ENCODE peak calls at places on chromosomes 11 and 22, in nine cellular contexts. Y, Z, T, G, R, I, V, F and K are unnamed samples.

GRCh38 chr22:41676134-41676533 is 12.5 kb downstream of the SNU13 start:
- DNase-seq in Y (peak; percentile 3), Z (no peak), T (no peak), G (no peak), R (no peak), I (no peak), V (no peak), F (no peak), K (no peak)

GRCh38 chr22:36184433-36185035 is 17.1 kb downstream of the APOL4 start:
- DNase-seq in Y (no peak), Z (no peak), T (no peak), G (peak; percentile 32), R (no peak), I (no peak), V (no peak), F (no peak), K (no peak)

GRCh38 chr11:90113541-90113940 is 20.9 kb upstream of the NAALAD2 start:
- DNase-seq in Y (no peak), Z (no peak), T (no peak), G (no peak), R (no peak), I (no peak), V (no peak), F (no peak), K (no peak)

GRCh38 chr22:24500251-24500820 is 5.2 kb downstream of the UPB1 start:
- DNase-seq in Y (no peak), Z (no peak), T (no peak), G (no peak), R (no peak), I (no peak), V (no peak), F (no peak), K (no peak)

GRCh38 chr11:35555238-35555887 is 29.9 kb upstream of the PAMR1 start:
- DNase-seq in Y (no peak), Z (no peak), T (no peak), G (no peak), R (no peak), I (no peak), V (no peak), F (no peak), K (no peak)

GRCh38 chr11:26847459-26847858 is 125.6 kb upstream of the SLC5A12 start:
- DNase-seq in Y (no peak), Z (no peak), T (peak; percentile 84), G (peak; percentile 2), R (no peak), I (no peak), V (no peak), F (no peak), K (no peak)

GRCh38 chr11:113085446-113085845 is 124.2 kb downstream of the NCAM1 start:
- DNase-seq in Y (no peak), Z (no peak), T (no peak), G (no peak), R (no peak), I (no peak), V (no peak), F (no peak), K (no peak)

GRCh38 chr11:126764221-126764620 is 236.3 kb downstream of the KIRREL3 start:
- DNase-seq in Y (no peak), Z (no peak), T (no peak), G (no peak), R (no peak), I (no peak), V (no peak), F (no peak), K (no peak)

GRCh38 chr22:11613898-11614755 is 3913.9 kb upstream of the OR11H1 start:
- DNase-seq in Y (peak; percentile 51), Z (no peak), T (no peak), G (no peak), R (no peak), I (no peak), V (no peak), F (no peak), K (no peak)

GRCh38 chr22:19361501-19362103 is 69.9 kb downstream of the HIRA start:
- DNase-seq in Y (no peak), Z (no peak), T (no peak), G (no peak), R (no peak), I (no peak), V (no peak), F (no peak), K (no peak)

GRCh38 chr11:46277623-46278386 is at the start of gene CREB3L1:
- DNase-seq in Y (peak; percentile 80), Z (no peak), T (no peak), G (no peak), R (peak; percentile 73), I (no peak), V (peak; percentile 85), F (peak; percentile 91), K (peak; percentile 32)

GRCh38 chr11:73833067-73833466 is 43.6 kb downstream of the COA4 start:
- DNase-seq in Y (no peak), Z (no peak), T (no peak), G (no peak), R (no peak), I (no peak), V (no peak), F (no peak), K (no peak)

GRCh38 chr11:94792453-94792852 is 24.3 kb downstream of the AMOTL1 start:
- DNase-seq in Y (no peak), Z (no peak), T (no peak), G (no peak), R (no peak), I (no peak), V (no peak), F (no peak), K (no peak)

GRCh38 chr11:94793822-94794221 is 25.7 kb downstream of the AMOTL1 start:
- DNase-seq in Y (no peak), Z (peak; percentile 63), T (no peak), G (no peak), R (no peak), I (no peak), V (no peak), F (no peak), K (no peak)

GRCh38 chr11:94791216-94791889 is 23.2 kb downstream of the AMOTL1 start:
- DNase-seq in Y (no peak), Z (no peak), T (no peak), G (no peak), R (no peak), I (no peak), V (no peak), F (no peak), K (no peak)

GRCh38 chr11:94794287-94795168 is 26.4 kb downstream of the AMOTL1 start:
- DNase-seq in Y (peak; percentile 73), Z (peak; percentile 86), T (peak; percentile 58), G (peak; percentile 88), R (no peak), I (no peak), V (no peak), F (peak; percentile 77), K (peak; percentile 43)

GRCh38 chr11:94793002-94793401 is 24.8 kb downstream of the AMOTL1 start:
- DNase-seq in Y (no peak), Z (no peak), T (no peak), G (no peak), R (no peak), I (no peak), V (no peak), F (no peak), K (no peak)
- H3K9me3 ChIP-seq in Y (no peaks in the 10 kb centered on the region), Z (no peaks in the 10 kb centered on the region), T (no peaks in the 10 kb centered on the region), G (no peaks in the 10 kb centered on the region), R (no peaks in the 10 kb centered on the region), I (no peaks in the 10 kb centered on the region), V (no peaks in the 10 kb centered on the region), F (no peaks in the 10 kb centered on the region), K (no peaks in the 10 kb centered on the region)

GRCh38 chr11:40204228-40204627 is 1255.2 kb downstream of the LRRC4C start:
- DNase-seq in Y (no peak), Z (no peak), T (no peak), G (no peak), R (no peak), I (no peak), V (no peak), F (no peak), K (no peak)
- H3K27me3 ChIP-seq in Y (no peaks in the 10 kb centered on the region), Z (no peaks in the 10 kb centered on the region), T (no peaks in the 10 kb centered on the region), G (no peaks in the 10 kb centered on the region), R (no peaks in the 10 kb centered on the region), I (no peaks in the 10 kb centered on the region), V (peaks cover 10% of the 10 kb centered on the region), F (no peaks in the 10 kb centered on the region), K (no peaks in the 10 kb centered on the region)

GRCh38 chr22:37641251-37641949 is 1.9 kb downstream of the SH3BP1 start:
- DNase-seq in Y (no peak), Z (no peak), T (no peak), G (no peak), R (no peak), I (no peak), V (no peak), F (no peak), K (no peak)

GRCh38 chr22:37638351-37639069 is 959 bp upstream of the SH3BP1 start:
- DNase-seq in Y (no peak), Z (no peak), T (no peak), G (no peak), R (no peak), I (peak; percentile 47), V (peak; percentile 77), F (peak; percentile 43), K (no peak)

GRCh38 chr22:37639070-37639760 is at the start of gene SH3BP1:
- DNase-seq in Y (peak; percentile 82), Z (peak; percentile 32), T (no peak), G (peak; percentile 37), R (peak; percentile 77), I (peak; percentile 54), V (peak; percentile 89), F (peak; percentile 59), K (peak; percentile 67)

GRCh38 chr22:37640591-37641250 is 1.3 kb downstream of the SH3BP1 start:
- DNase-seq in Y (no peak), Z (peak; percentile 64), T (no peak), G (no peak), R (no peak), I (peak; percentile 37), V (no peak), F (no peak), K (no peak)

DNA sequence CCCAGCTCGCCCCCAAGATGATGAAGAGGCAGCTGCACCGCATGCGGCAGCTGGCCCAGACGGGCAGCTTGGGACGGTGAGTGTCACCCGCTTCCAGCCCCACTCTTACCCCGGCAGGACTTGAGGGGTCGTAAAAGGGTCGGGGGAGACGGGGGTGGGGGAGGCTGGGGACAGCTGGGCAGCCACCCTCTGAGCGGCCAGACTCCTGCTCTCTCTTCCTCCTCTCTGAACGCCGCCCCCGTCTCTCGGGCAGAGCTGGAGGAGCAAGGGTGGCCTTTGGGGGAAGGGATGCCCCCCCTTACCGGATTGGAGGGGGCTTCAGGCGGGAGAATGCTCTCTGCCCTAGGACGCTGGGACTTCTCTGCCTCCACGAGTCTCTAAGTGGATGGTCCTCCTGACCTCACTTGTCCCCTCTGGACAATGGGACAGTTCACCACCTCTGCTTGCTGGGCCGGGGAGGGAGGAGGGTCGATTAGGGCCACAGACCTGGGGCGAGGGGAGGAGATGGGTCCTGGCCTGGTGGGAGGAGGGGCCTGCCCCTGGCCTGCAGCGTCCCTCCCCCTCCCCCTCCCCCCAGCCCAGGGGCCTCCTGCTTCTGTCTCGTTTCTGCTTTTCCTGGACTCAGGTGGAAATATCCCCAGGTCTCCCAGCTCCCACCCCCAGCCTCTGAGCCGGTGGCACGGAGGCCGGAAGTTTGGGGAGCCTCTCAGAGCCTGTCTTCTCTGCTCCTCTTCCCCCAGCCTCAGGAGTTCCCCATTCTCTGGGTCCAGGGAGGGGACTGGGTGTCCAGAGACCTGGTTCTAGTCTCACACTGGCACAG is 512 bp downstream of the SH3BP1 start:
- DNase-seq in Y (no peak), Z (peak; percentile 42), T (no peak), G (no peak), R (no peak), I (peak; percentile 32), V (peak; percentile 77), F (no peak), K (no peak)
- H3K4me1 ChIP-seq in Y (peaks cover 42% of the 10 kb centered on the region), Z (peaks cover 23% of the 10 kb centered on the region), T (peaks cover 16% of the 10 kb centered on the region), G (peaks cover 35% of the 10 kb centered on the region), R (peaks cover 26% of the 10 kb centered on the region), I (peaks cover 69% of the 10 kb centered on the region), V (peaks cover 6% of the 10 kb centered on the region), F (peaks cover 84% of the 10 kb centered on the region), K (peaks cover 4% of the 10 kb centered on the region)

GRCh38 chr22:47248925-47249324 is 486.5 kb downstream of the TBC1D22A start:
- DNase-seq in Y (no peak), Z (no peak), T (no peak), G (no peak), R (no peak), I (no peak), V (no peak), F (no peak), K (no peak)
- H3K9me3 ChIP-seq in Y (peaks cover 3% of the 10 kb centered on the region), Z (peaks cover 21% of the 10 kb centered on the region), T (no peaks in the 10 kb centered on the region), G (no peaks in the 10 kb centered on the region), R (no peaks in the 10 kb centered on the region), I (no peaks in the 10 kb centered on the region), V (peaks cover 57% of the 10 kb centered on the region), F (peaks cover under 1% of the 10 kb centered on the region), K (no peaks in the 10 kb centered on the region)